ENCODE peak calls at places on chromosomes 13 and 19, in seven cellular contexts. L is body of pancreas, V is uterus, F is gastrocnemius medialis, Z is left lung, D is Karpas-422, K is colonic mucosa. H is an unnamed sample.
A peak's percentile ranks its signal among the peaks of the same experiment; 100 is the strongest.

GRCh38 chr19:55305491-55305890 is 19.6 kb downstream of the TMEM150B start:
- DNase-seq in L (peak; percentile 35), V (peak; percentile 46), F (peak; percentile 24), Z (no peak), D (peak; percentile 90), K (peak; percentile 40), H (peak; percentile 40)

GRCh38 chr13:28558126-28558525 is 63.2 kb upstream of the FLT1 start:
- DNase-seq in L (no peak), V (no peak), F (no peak), Z (no peak), D (no peak), K (no peak), H (no peak)

GRCh38 chr13:43785681-43786471 is 896 bp downstream of the ENOX1 start:
- DNase-seq in L (peak; percentile 72), V (peak; percentile 86), F (peak; percentile 67), Z (peak; percentile 61), D (no peak), K (peak; percentile 71), H (no peak)

GRCh38 chr19:53916004-53916403 is 6.9 kb downstream of the CACNG7 start:
- DNase-seq in L (no peak), V (no peak), F (no peak), Z (no peak), D (no peak), K (no peak), H (no peak)

GRCh38 chr13:87709947-87710346 is 38.8 kb downstream of the SLITRK5 start:
- DNase-seq in L (no peak), V (no peak), F (no peak), Z (no peak), D (no peak), K (no peak), H (no peak)

GRCh38 chr19:17296278-17296677 is 6.9 kb downstream of the ABHD8 start:
- DNase-seq in L (no peak), V (no peak), F (no peak), Z (no peak), D (no peak), K (no peak), H (no peak)

GRCh38 chr13:99320693-99321481 is 13.7 kb upstream of the GPR183 start:
- DNase-seq in L (no peak), V (no peak), F (no peak), Z (no peak), D (peak; percentile 62), K (no peak), H (no peak)

GRCh38 chr13:49560270-49561063 is 24.9 kb downstream of the RCBTB1 start:
- DNase-seq in L (peak; percentile 73), V (no peak), F (no peak), Z (no peak), D (no peak), K (no peak), H (no peak)

GRCh38 chr13:73938375-73939070 is 195.7 kb downstream of the KLF12 start:
- DNase-seq in L (no peak), V (no peak), F (no peak), Z (no peak), D (no peak), K (no peak), H (no peak)

GRCh38 chr19:46974181-46974580 is 45.5 kb upstream of the NPAS1 start:
- DNase-seq in L (no peak), V (no peak), F (no peak), Z (no peak), D (no peak), K (no peak), H (no peak)

GRCh38 chr13:57345526-57345925 is 178.5 kb downstream of the PRR20E start:
- DNase-seq in L (no peak), V (no peak), F (no peak), Z (no peak), D (no peak), K (no peak), H (no peak)

GRCh38 chr13:93472897-93473296 is 246.3 kb downstream of the GPC6 start:
- DNase-seq in L (no peak), V (no peak), F (no peak), Z (no peak), D (no peak), K (no peak), H (no peak)

GRCh38 chr13:90445179-90445578 is 902.3 kb upstream of the MIR17HG start:
- DNase-seq in L (no peak), V (no peak), F (no peak), Z (no peak), D (no peak), K (no peak), H (no peak)

GRCh38 chr19:33054623-33055022 is 10.1 kb downstream of the RHPN2 start:
- DNase-seq in L (peak; percentile 55), V (no peak), F (no peak), Z (no peak), D (no peak), K (peak; percentile 98), H (no peak)

GRCh38 chr13:48532146-48532472 is 771 bp downstream of the RCBTB2 start:
- DNase-seq in L (no peak), V (no peak), F (no peak), Z (peak; percentile 43), D (no peak), K (peak; percentile 62), H (no peak)

GRCh38 chr19:49497047-49497789 is 984 bp downstream of the RPS11 start:
- DNase-seq in L (no peak), V (no peak), F (peak; percentile 48), Z (peak; percentile 81), D (peak; percentile 94), K (peak; percentile 85), H (peak; percentile 75)

GRCh38 chr13:51249767-51250741 is 27.9 kb downstream of the FAM124A start:
- DNase-seq in L (peak; percentile 24), V (no peak), F (no peak), Z (no peak), D (peak; percentile 58), K (no peak), H (no peak)

GRCh38 chr19:52923782-52924593 is 760 bp upstream of the ZNF888 start:
- DNase-seq in L (peak; percentile 39), V (peak; percentile 38), F (no peak), Z (peak; percentile 86), D (no peak), K (peak; percentile 76), H (no peak)

GRCh38 chr13:46668906-46669525 is 116.0 kb downstream of the LRCH1 start:
- DNase-seq in L (no peak), V (no peak), F (no peak), Z (no peak), D (no peak), K (no peak), H (no peak)

GRCh38 chr19:51026554-51026831 is at the start of gene KLK11:
- DNase-seq in L (peak; percentile 57), V (no peak), F (no peak), Z (no peak), D (no peak), K (no peak), H (no peak)

GRCh38 chr13:99159331-99160061 is 41.2 kb upstream of the UBAC2 start:
- DNase-seq in L (no peak), V (no peak), F (no peak), Z (no peak), D (no peak), K (no peak), H (no peak)

GRCh38 chr13:40438022-40438692 is 228.3 kb downstream of the FOXO1 start:
- DNase-seq in L (no peak), V (no peak), F (no peak), Z (no peak), D (no peak), K (no peak), H (no peak)

GRCh38 chr19:52992109-52993004 is 21.4 kb upstream of the ERVV-1 start:
- DNase-seq in L (peak; percentile 11), V (peak; percentile 34), F (no peak), Z (peak; percentile 34), D (no peak), K (peak; percentile 32), H (no peak)

GRCh38 chr13:52706074-52706473 is 33.5 kb downstream of the CNMD start:
- DNase-seq in L (no peak), V (no peak), F (no peak), Z (no peak), D (no peak), K (no peak), H (no peak)

GRCh38 chr13:79780240-79780639 is 299.3 kb downstream of the NDFIP2 start:
- DNase-seq in L (no peak), V (no peak), F (no peak), Z (no peak), D (no peak), K (no peak), H (no peak)

GRCh38 chr19:2428027-2428690 is 773 bp upstream of the TIMM13 start:
- DNase-seq in L (peak; percentile 41), V (no peak), F (no peak), Z (no peak), D (no peak), K (peak; percentile 41), H (no peak)

GRCh38 chr19:2429917-2430570 is 2.7 kb upstream of the TIMM13 start:
- DNase-seq in L (no peak), V (no peak), F (no peak), Z (no peak), D (no peak), K (no peak), H (no peak)

GRCh38 chr19:2427323-2428026 is at the start of gene TIMM13:
- DNase-seq in L (peak; percentile 96), V (peak; percentile 95), F (peak; percentile 91), Z (peak; percentile 96), D (peak; percentile 98), K (peak; percentile 97), H (peak; percentile 94)

GRCh38 chr19:2426661-2427322 is 594 bp downstream of the TIMM13 start:
- DNase-seq in L (peak; percentile 44), V (no peak), F (peak; percentile 33), Z (no peak), D (peak; percentile 86), K (peak; percentile 58), H (no peak)

GRCh38 chr19:2428756-2429711 is 1.6 kb upstream of the TIMM13 start:
- DNase-seq in L (no peak), V (no peak), F (no peak), Z (no peak), D (no peak), K (no peak), H (no peak)
- H3K4me3 ChIP-seq in L (no peak overlapping the region), V (no peak overlapping the region), F (no peak overlapping the region), Z (no peak overlapping the region), D (no peak overlapping the region), K (no peak overlapping the region), H (no peak overlapping the region)

DNA sequence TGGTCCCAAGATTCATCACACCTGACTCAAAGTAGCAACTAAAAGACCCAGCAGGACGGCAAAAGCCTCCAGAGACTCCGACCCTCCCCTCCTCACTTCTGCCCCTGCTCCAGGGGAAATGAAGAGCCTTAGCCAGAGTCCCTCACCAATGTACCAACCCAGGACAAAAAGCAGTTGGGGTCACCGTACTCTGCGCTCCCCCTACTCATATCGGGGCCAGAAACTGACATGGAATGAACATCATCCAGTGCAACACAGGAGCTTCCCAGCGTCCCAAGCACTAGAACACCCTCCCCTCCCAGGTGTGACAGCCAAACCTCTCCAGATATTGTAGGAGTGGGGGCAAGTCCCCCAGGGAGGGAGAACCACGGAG is 1.7 kb downstream of the EEF2 start:
- DNase-seq in L (no peak), V (no peak), F (no peak), Z (no peak), D (no peak), K (no peak), H (no peak)
- H3K4me1 ChIP-seq in L (peaks cover 56% of the 10 kb centered on the region), V (peaks cover 11% of the 10 kb centered on the region), F (peaks cover 44% of the 10 kb centered on the region), Z (peaks cover 83% of the 10 kb centered on the region), D (peaks cover 37% of the 10 kb centered on the region), K (peaks cover 17% of the 10 kb centered on the region), H (peaks cover 29% of the 10 kb centered on the region)

GRCh38 chr13:112842931-112843391 is 126.1 kb upstream of the MCF2L start:
- DNase-seq in L (no peak), V (peak; percentile 38), F (no peak), Z (no peak), D (no peak), K (no peak), H (no peak)
- H3K27ac ChIP-seq in L (no peak overlapping the region), V (peak overlapping the region; percentile 64), F (peak overlapping the region; percentile 27), Z (no peak overlapping the region), D (no peak overlapping the region), K (no peak overlapping the region), H (no peak overlapping the region)

GRCh38 chr13:32060319-32060924 is 28.8 kb downstream of the FRY start:
- DNase-seq in L (no peak), V (no peak), F (peak; percentile 7), Z (no peak), D (no peak), K (no peak), H (no peak)
- H3K4me3 ChIP-seq in L (no peak overlapping the region), V (no peak overlapping the region), F (peak overlapping the region; percentile 30), Z (no peak overlapping the region), D (no peak overlapping the region), K (no peak overlapping the region), H (no peak overlapping the region)

H was measured in effector memory CD4-positive, alpha-beta T cell.